ENCODE peak calls at places on chromosomes 6 and 20, in four cellular contexts. One of them, this sample, is unnamed.

GRCh38 chr6:111552241-111552744 is 53.4 kb downstream of the TRAF3IP2 start:
- DNase-seq in lower leg skin: peak
- DNase-seq in astrocyte of the cerebellum: peak
- DNase-seq in neural progenitor cell: peak
- DNase-seq in this sample: peak

GRCh38 chr6:6700421-6700820 is 111.9 kb downstream of the LY86 start:
- DNase-seq in lower leg skin: no peak
- DNase-seq in astrocyte of the cerebellum: no peak
- DNase-seq in neural progenitor cell: no peak
- DNase-seq in this sample: no peak

GRCh38 chr6:118768904-118769325 is 117.5 kb upstream of the CEP85L start:
- DNase-seq in lower leg skin: peak
- DNase-seq in astrocyte of the cerebellum: no peak
- DNase-seq in neural progenitor cell: peak
- DNase-seq in this sample: no peak

GRCh38 chr6:132199343-132199742 is 201.9 kb downstream of the MOXD1 start:
- DNase-seq in lower leg skin: no peak
- DNase-seq in astrocyte of the cerebellum: peak
- DNase-seq in neural progenitor cell: no peak
- DNase-seq in this sample: no peak

GRCh38 chr6:79868098-79868722 is 79.1 kb downstream of the ELOVL4 start:
- DNase-seq in lower leg skin: no peak
- DNase-seq in astrocyte of the cerebellum: peak
- DNase-seq in neural progenitor cell: peak
- DNase-seq in this sample: no peak

GRCh38 chr6:9657994-9658393 is 756.9 kb downstream of the TFAP2A start:
- DNase-seq in lower leg skin: no peak
- DNase-seq in astrocyte of the cerebellum: peak
- DNase-seq in neural progenitor cell: no peak
- DNase-seq in this sample: no peak

GRCh38 chr6:37512400-37512958 is 12.8 kb upstream of the CCDC167 start:
- DNase-seq in lower leg skin: no peak
- DNase-seq in astrocyte of the cerebellum: no peak
- DNase-seq in neural progenitor cell: peak
- DNase-seq in this sample: no peak

GRCh38 chr20:21796059-21796458 is 90.6 kb downstream of the PAX1 start:
- DNase-seq in lower leg skin: no peak
- DNase-seq in astrocyte of the cerebellum: no peak
- DNase-seq in neural progenitor cell: peak
- DNase-seq in this sample: no peak

GRCh38 chr6:169589293-169589692 is 112.5 kb downstream of the WDR27 start:
- DNase-seq in lower leg skin: no peak
- DNase-seq in astrocyte of the cerebellum: peak
- DNase-seq in neural progenitor cell: no peak
- DNase-seq in this sample: peak

GRCh38 chr6:36028887-36029324 is 1.3 kb downstream of the MAPK14 start:
- DNase-seq in lower leg skin: peak
- DNase-seq in astrocyte of the cerebellum: peak
- DNase-seq in neural progenitor cell: peak
- DNase-seq in this sample: peak

GRCh38 chr6:164947174-164947573 is 362.2 kb downstream of the C6orf118 start:
- DNase-seq in lower leg skin: no peak
- DNase-seq in astrocyte of the cerebellum: no peak
- DNase-seq in neural progenitor cell: no peak
- DNase-seq in this sample: no peak

GRCh38 chr20:56362833-56363413 is 4.1 kb downstream of the FAM210B start:
- DNase-seq in lower leg skin: no peak
- DNase-seq in astrocyte of the cerebellum: no peak
- DNase-seq in neural progenitor cell: no peak
- DNase-seq in this sample: no peak

GRCh38 chr6:144077881-144078280 is 17.5 kb downstream of the SF3B5 start:
- DNase-seq in lower leg skin: no peak
- DNase-seq in astrocyte of the cerebellum: no peak
- DNase-seq in neural progenitor cell: no peak
- DNase-seq in this sample: no peak

GRCh38 chr6:138815797-138816528 is 20.1 kb downstream of the ECT2L start:
- DNase-seq in lower leg skin: no peak
- DNase-seq in astrocyte of the cerebellum: peak
- DNase-seq in neural progenitor cell: peak
- DNase-seq in this sample: peak

GRCh38 chr6:12598919-12599318 is 117.6 kb upstream of the PHACTR1 start:
- DNase-seq in lower leg skin: no peak
- DNase-seq in astrocyte of the cerebellum: no peak
- DNase-seq in neural progenitor cell: no peak
- DNase-seq in this sample: no peak

GRCh38 chr6:128605961-128606360 is 85.6 kb upstream of the PTPRK start:
- DNase-seq in lower leg skin: no peak
- DNase-seq in astrocyte of the cerebellum: no peak
- DNase-seq in neural progenitor cell: no peak
- DNase-seq in this sample: no peak

GRCh38 chr6:7742214-7742613 is 16.3 kb downstream of the BMP6 start:
- DNase-seq in lower leg skin: no peak
- DNase-seq in astrocyte of the cerebellum: no peak
- DNase-seq in neural progenitor cell: no peak
- DNase-seq in this sample: no peak

GRCh38 chr6:36638579-36638978 is 39.9 kb upstream of the CDKN1A start:
- DNase-seq in lower leg skin: no peak
- DNase-seq in astrocyte of the cerebellum: no peak
- DNase-seq in neural progenitor cell: no peak
- DNase-seq in this sample: no peak

GRCh38 chr6:111767752-111768430 is 105.4 kb downstream of the FYN start:
- DNase-seq in lower leg skin: no peak
- DNase-seq in astrocyte of the cerebellum: no peak
- DNase-seq in neural progenitor cell: no peak
- DNase-seq in this sample: no peak

GRCh38 chr6:91081452-91082067 is 494.7 kb upstream of the MAP3K7 start:
- DNase-seq in lower leg skin: no peak
- DNase-seq in astrocyte of the cerebellum: peak
- DNase-seq in neural progenitor cell: peak
- DNase-seq in this sample: no peak

GRCh38 chr6:149461670-149462069 is 23.1 kb downstream of the ZC3H12D start:
- DNase-seq in lower leg skin: no peak
- DNase-seq in astrocyte of the cerebellum: no peak
- DNase-seq in neural progenitor cell: no peak
- DNase-seq in this sample: no peak

GRCh38 chr20:16694176-16694575 is 35.6 kb upstream of the SNRPB2 start:
- DNase-seq in lower leg skin: no peak
- DNase-seq in astrocyte of the cerebellum: no peak
- DNase-seq in neural progenitor cell: no peak
- DNase-seq in this sample: no peak

GRCh38 chr20:39246436-39246835 is 284.3 kb downstream of the DHX35 start:
- DNase-seq in lower leg skin: no peak
- DNase-seq in astrocyte of the cerebellum: no peak
- DNase-seq in neural progenitor cell: no peak
- DNase-seq in this sample: no peak

GRCh38 chr6:80094017-80094416 is 12.5 kb upstream of the BCKDHB start:
- DNase-seq in lower leg skin: no peak
- DNase-seq in astrocyte of the cerebellum: no peak
- DNase-seq in neural progenitor cell: peak
- DNase-seq in this sample: peak

GRCh38 chr20:40218296-40218955 is 470.6 kb downstream of the MAFB start:
- DNase-seq in lower leg skin: no peak
- DNase-seq in astrocyte of the cerebellum: no peak
- DNase-seq in neural progenitor cell: peak
- DNase-seq in this sample: no peak

GRCh38 chr6:161446934-161447333 is 173.1 kb upstream of the AGPAT4 start:
- DNase-seq in lower leg skin: no peak
- DNase-seq in astrocyte of the cerebellum: no peak
- DNase-seq in neural progenitor cell: peak
- DNase-seq in this sample: no peak

GRCh38 chr6:36633915-36634314 is 39.8 kb downstream of the SRSF3 start:
- DNase-seq in lower leg skin: no peak
- DNase-seq in astrocyte of the cerebellum: peak
- DNase-seq in neural progenitor cell: no peak
- DNase-seq in this sample: no peak

GRCh38 chr6:10999994-11000393 is 44.1 kb downstream of the ELOVL2 start:
- DNase-seq in lower leg skin: no peak
- DNase-seq in astrocyte of the cerebellum: peak
- DNase-seq in neural progenitor cell: no peak
- DNase-seq in this sample: no peak

GRCh38 chr20:35791823-35792222 is 20.0 kb downstream of the PHF20 start:
- DNase-seq in lower leg skin: no peak
- DNase-seq in astrocyte of the cerebellum: peak
- DNase-seq in neural progenitor cell: no peak
- DNase-seq in this sample: peak

GRCh38 chr6:684831-685636 is 7.9 kb downstream of the EXOC2 start:
- DNase-seq in lower leg skin: no peak
- DNase-seq in astrocyte of the cerebellum: no peak
- DNase-seq in neural progenitor cell: no peak
- DNase-seq in this sample: no peak

GRCh38 chr6:2839195-2839981 is 2.3 kb downstream of the SERPINB1 start:
- DNase-seq in lower leg skin: no peak
- DNase-seq in astrocyte of the cerebellum: no peak
- DNase-seq in neural progenitor cell: no peak
- DNase-seq in this sample: no peak

GRCh38 chr6:34926655-34927054 is 37.6 kb downstream of the ANKS1A start:
- DNase-seq in lower leg skin: no peak
- DNase-seq in astrocyte of the cerebellum: no peak
- DNase-seq in neural progenitor cell: no peak
- DNase-seq in this sample: no peak

GRCh38 chr6:158086054-158086705 is 81.9 kb downstream of the SERAC1 start:
- DNase-seq in lower leg skin: no peak
- DNase-seq in astrocyte of the cerebellum: peak
- DNase-seq in neural progenitor cell: no peak
- DNase-seq in this sample: peak

GRCh38 chr20:14830466-14830865 is 493.1 kb upstream of the FLRT3 start:
- DNase-seq in lower leg skin: no peak
- DNase-seq in astrocyte of the cerebellum: no peak
- DNase-seq in neural progenitor cell: no peak
- DNase-seq in this sample: no peak

GRCh38 chr6:37122861-37123260 is 47.1 kb upstream of the PIM1 start:
- DNase-seq in lower leg skin: no peak
- DNase-seq in astrocyte of the cerebellum: no peak
- DNase-seq in neural progenitor cell: no peak
- DNase-seq in this sample: no peak

GRCh38 chr6:36984581-36985383 is 1.2 kb downstream of the MTCH1 start:
- DNase-seq in lower leg skin: no peak
- DNase-seq in astrocyte of the cerebellum: peak
- DNase-seq in neural progenitor cell: peak
- DNase-seq in this sample: no peak

GRCh38 chr6:14444296-14444993 is 326.9 kb downstream of the CD83 start:
- DNase-seq in lower leg skin: no peak
- DNase-seq in astrocyte of the cerebellum: no peak
- DNase-seq in neural progenitor cell: no peak
- DNase-seq in this sample: no peak
- H3K4me3 ChIP-seq in lower leg skin: no peak
- H3K4me3 ChIP-seq in astrocyte of the cerebellum: no peak
- H3K4me3 ChIP-seq in neural progenitor cell: no peak
- H3K4me3 ChIP-seq in this sample: no peak

GRCh38 chr20:2397595-2398145 is 17.0 kb downstream of the TGM6 start:
- DNase-seq in lower leg skin: no peak
- DNase-seq in astrocyte of the cerebellum: no peak
- DNase-seq in neural progenitor cell: no peak
- DNase-seq in this sample: no peak
- TF ChIP-seq CTCF in lower leg skin: no peak
- TF ChIP-seq CTCF in astrocyte of the cerebellum: no peak
- TF ChIP-seq CTCF in neural progenitor cell: peak
- TF ChIP-seq CTCF in this sample: no peak

GRCh38 chr20:47356526-47357295 is at the start of gene ZMYND8:
- DNase-seq in lower leg skin: peak
- DNase-seq in astrocyte of the cerebellum: peak
- DNase-seq in neural progenitor cell: peak
- DNase-seq in this sample: no peak
- H3K4me3 ChIP-seq in lower leg skin: no peak
- H3K4me3 ChIP-seq in astrocyte of the cerebellum: peak
- H3K4me3 ChIP-seq in neural progenitor cell: peak
- H3K4me3 ChIP-seq in this sample: peak

GRCh38 chr20:22974354-22974753 is 60.8 kb upstream of the SSTR4 start:
- DNase-seq in lower leg skin: no peak
- DNase-seq in astrocyte of the cerebellum: no peak
- DNase-seq in neural progenitor cell: peak
- DNase-seq in this sample: no peak
- TF ChIP-seq CTCF in lower leg skin: no peak
- TF ChIP-seq CTCF in astrocyte of the cerebellum: peak
- TF ChIP-seq CTCF in neural progenitor cell: peak
- TF ChIP-seq CTCF in this sample: peak

GRCh38 chr20:62774762-62775161 is 21.5 kb upstream of the MRGBP start:
- DNase-seq in lower leg skin: no peak
- DNase-seq in astrocyte of the cerebellum: no peak
- DNase-seq in neural progenitor cell: no peak
- DNase-seq in this sample: no peak

GRCh38 chr20:62775206-62775605 is 21.1 kb upstream of the MRGBP start:
- DNase-seq in lower leg skin: no peak
- DNase-seq in astrocyte of the cerebellum: no peak
- DNase-seq in neural progenitor cell: no peak
- DNase-seq in this sample: no peak

GRCh38 chr20:62772994-62773858 is 23.0 kb upstream of the MRGBP start:
- DNase-seq in lower leg skin: no peak
- DNase-seq in astrocyte of the cerebellum: peak
- DNase-seq in neural progenitor cell: no peak
- DNase-seq in this sample: peak

GRCh38 chr20:62772618-62772993 is 23.7 kb upstream of the MRGBP start:
- DNase-seq in lower leg skin: no peak
- DNase-seq in astrocyte of the cerebellum: no peak
- DNase-seq in neural progenitor cell: no peak
- DNase-seq in this sample: no peak

GRCh38 chr20:62774076-62774714 is 22.1 kb upstream of the MRGBP start:
- DNase-seq in lower leg skin: no peak
- DNase-seq in astrocyte of the cerebellum: no peak
- DNase-seq in neural progenitor cell: no peak
- DNase-seq in this sample: no peak
- H3K4me3 ChIP-seq in lower leg skin: no peak
- H3K4me3 ChIP-seq in astrocyte of the cerebellum: no peak
- H3K4me3 ChIP-seq in neural progenitor cell: no peak
- H3K4me3 ChIP-seq in this sample: no peak

DNA sequence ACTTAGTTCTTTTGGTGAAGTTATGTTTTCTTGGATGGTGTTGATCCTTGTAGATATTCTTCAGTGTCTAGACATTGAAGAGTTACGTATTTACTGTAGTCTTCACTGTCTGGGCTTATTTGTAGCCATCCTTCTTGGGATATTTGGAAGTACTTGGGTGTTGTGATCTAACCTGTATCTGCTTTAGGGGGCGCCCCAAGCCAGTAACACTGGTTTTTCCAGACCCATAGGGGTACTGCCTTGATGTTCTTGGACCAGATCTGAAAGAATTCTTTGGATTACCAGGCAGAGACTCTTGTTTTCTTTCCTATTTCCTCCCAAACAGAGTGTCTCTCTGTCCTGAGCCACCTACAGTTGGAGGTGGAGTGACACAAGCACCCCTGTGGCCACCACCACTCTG is 309.1 kb upstream of the IMPG1 start:
- DNase-seq in lower leg skin: no peak
- DNase-seq in astrocyte of the cerebellum: no peak
- DNase-seq in neural progenitor cell: no peak
- DNase-seq in this sample: no peak
- TF ChIP-seq CTCF in lower leg skin: no peak
- TF ChIP-seq CTCF in astrocyte of the cerebellum: no peak
- TF ChIP-seq CTCF in neural progenitor cell: peak
- TF ChIP-seq CTCF in this sample: no peak

This sample was measured in epithelial cell of proximal tubule.